ENCODE peak calls at places on chromosomes 11 and 22, in ten cellular contexts. One of them, this sample, is unnamed.

GRCh38 chr22:49296561-49296960 is 531.1 kb downstream of the BRD1 start:
- DNase-seq in smooth muscle cell of the brain vasculature: no peak
- DNase-seq in NCI-H187: no peak
- DNase-seq in NCI-H774: no peak
- DNase-seq in ovary: no peak
- DNase-seq in cerebellar nuclear complex: no peak
- DNase-seq in iris pigment epithelial cell: no peak
- DNase-seq in left ventricle myocardium inferior: no peak
- DNase-seq in pancreas: no peak
- DNase-seq in stimulated activated CD4-positive, alpha-beta T cell treated with anti-CD3 and anti-CD28 coated beads, Interleukin-15, amount 100 ng/mL, for 1 hour: no peak
- DNase-seq in this sample: no peak

GRCh38 chr11:131488208-131488607 is 117.8 kb downstream of the NTM start:
- DNase-seq in left ventricle myocardium inferior: no peak
- DNase-seq in NCI-H187: no peak
- DNase-seq in cerebellar nuclear complex: no peak
- DNase-seq in pancreas: no peak
- DNase-seq in stimulated activated CD4-positive, alpha-beta T cell treated with anti-CD3 and anti-CD28 coated beads, Interleukin-15, amount 100 ng/mL, for 1 hour: no peak
- DNase-seq in ovary: no peak
- DNase-seq in NCI-H774: no peak
- DNase-seq in smooth muscle cell of the brain vasculature: no peak
- DNase-seq in iris pigment epithelial cell: no peak
- DNase-seq in this sample: no peak

GRCh38 chr22:17091851-17092250 is 7.1 kb downstream of the IL17RA start:
- DNase-seq in left ventricle myocardium inferior: no peak
- DNase-seq in pancreas: no peak
- DNase-seq in cerebellar nuclear complex: no peak
- DNase-seq in iris pigment epithelial cell: no peak
- DNase-seq in NCI-H187: no peak
- DNase-seq in stimulated activated CD4-positive, alpha-beta T cell treated with anti-CD3 and anti-CD28 coated beads, Interleukin-15, amount 100 ng/mL, for 1 hour: no peak
- DNase-seq in NCI-H774: no peak
- DNase-seq in smooth muscle cell of the brain vasculature: no peak
- DNase-seq in ovary: no peak
- DNase-seq in this sample: no peak

GRCh38 chr11:70107756-70108155 is 29.6 kb downstream of the ANO1 start:
- DNase-seq in NCI-H774: no peak
- DNase-seq in NCI-H187: no peak
- DNase-seq in stimulated activated CD4-positive, alpha-beta T cell treated with anti-CD3 and anti-CD28 coated beads, Interleukin-15, amount 100 ng/mL, for 1 hour: no peak
- DNase-seq in left ventricle myocardium inferior: no peak
- DNase-seq in smooth muscle cell of the brain vasculature: no peak
- DNase-seq in cerebellar nuclear complex: no peak
- DNase-seq in pancreas: no peak
- DNase-seq in iris pigment epithelial cell: no peak
- DNase-seq in ovary: no peak
- DNase-seq in this sample: no peak

GRCh38 chr11:43735931-43736330 is 55.4 kb downstream of the HSD17B12 start:
- DNase-seq in left ventricle myocardium inferior: no peak
- DNase-seq in iris pigment epithelial cell: no peak
- DNase-seq in stimulated activated CD4-positive, alpha-beta T cell treated with anti-CD3 and anti-CD28 coated beads, Interleukin-15, amount 100 ng/mL, for 1 hour: no peak
- DNase-seq in pancreas: no peak
- DNase-seq in NCI-H187: no peak
- DNase-seq in ovary: no peak
- DNase-seq in smooth muscle cell of the brain vasculature: no peak
- DNase-seq in cerebellar nuclear complex: no peak
- DNase-seq in NCI-H774: no peak
- DNase-seq in this sample: no peak

GRCh38 chr11:119352857-119353260 is 6.4 kb upstream of the MFRP start:
- DNase-seq in smooth muscle cell of the brain vasculature: no peak
- DNase-seq in iris pigment epithelial cell: no peak
- DNase-seq in pancreas: peak
- DNase-seq in cerebellar nuclear complex: no peak
- DNase-seq in left ventricle myocardium inferior: no peak
- DNase-seq in ovary: peak
- DNase-seq in NCI-H774: peak
- DNase-seq in NCI-H187: peak
- DNase-seq in stimulated activated CD4-positive, alpha-beta T cell treated with anti-CD3 and anti-CD28 coated beads, Interleukin-15, amount 100 ng/mL, for 1 hour: no peak
- DNase-seq in this sample: peak

GRCh38 chr11:7531011-7531410 is 17.2 kb downstream of the PPFIBP2 start:
- DNase-seq in NCI-H774: no peak
- DNase-seq in left ventricle myocardium inferior: no peak
- DNase-seq in smooth muscle cell of the brain vasculature: no peak
- DNase-seq in NCI-H187: no peak
- DNase-seq in ovary: no peak
- DNase-seq in pancreas: no peak
- DNase-seq in stimulated activated CD4-positive, alpha-beta T cell treated with anti-CD3 and anti-CD28 coated beads, Interleukin-15, amount 100 ng/mL, for 1 hour: no peak
- DNase-seq in iris pigment epithelial cell: no peak
- DNase-seq in cerebellar nuclear complex: no peak
- DNase-seq in this sample: no peak

GRCh38 chr22:41380993-41381328 is 781 bp upstream of the TEF start:
- DNase-seq in stimulated activated CD4-positive, alpha-beta T cell treated with anti-CD3 and anti-CD28 coated beads, Interleukin-15, amount 100 ng/mL, for 1 hour: no peak
- DNase-seq in iris pigment epithelial cell: peak
- DNase-seq in left ventricle myocardium inferior: no peak
- DNase-seq in pancreas: peak
- DNase-seq in cerebellar nuclear complex: no peak
- DNase-seq in NCI-H774: no peak
- DNase-seq in ovary: no peak
- DNase-seq in smooth muscle cell of the brain vasculature: no peak
- DNase-seq in NCI-H187: no peak
- DNase-seq in this sample: peak

GRCh38 chr11:15688351-15688792 is 573.6 kb downstream of the INSC start:
- DNase-seq in smooth muscle cell of the brain vasculature: no peak
- DNase-seq in iris pigment epithelial cell: peak
- DNase-seq in NCI-H187: no peak
- DNase-seq in pancreas: no peak
- DNase-seq in left ventricle myocardium inferior: peak
- DNase-seq in stimulated activated CD4-positive, alpha-beta T cell treated with anti-CD3 and anti-CD28 coated beads, Interleukin-15, amount 100 ng/mL, for 1 hour: no peak
- DNase-seq in ovary: no peak
- DNase-seq in cerebellar nuclear complex: no peak
- DNase-seq in NCI-H774: no peak
- DNase-seq in this sample: no peak

GRCh38 chr11:117730256-117730800 is 66.7 kb downstream of the DSCAML1 start:
- DNase-seq in smooth muscle cell of the brain vasculature: no peak
- DNase-seq in stimulated activated CD4-positive, alpha-beta T cell treated with anti-CD3 and anti-CD28 coated beads, Interleukin-15, amount 100 ng/mL, for 1 hour: no peak
- DNase-seq in cerebellar nuclear complex: no peak
- DNase-seq in NCI-H187: no peak
- DNase-seq in iris pigment epithelial cell: no peak
- DNase-seq in NCI-H774: no peak
- DNase-seq in pancreas: no peak
- DNase-seq in ovary: no peak
- DNase-seq in left ventricle myocardium inferior: no peak
- DNase-seq in this sample: no peak

GRCh38 chr22:50114221-50114981 is 24.6 kb downstream of the MOV10L1 start:
- DNase-seq in stimulated activated CD4-positive, alpha-beta T cell treated with anti-CD3 and anti-CD28 coated beads, Interleukin-15, amount 100 ng/mL, for 1 hour: no peak
- DNase-seq in NCI-H774: no peak
- DNase-seq in iris pigment epithelial cell: peak
- DNase-seq in smooth muscle cell of the brain vasculature: no peak
- DNase-seq in cerebellar nuclear complex: no peak
- DNase-seq in ovary: peak
- DNase-seq in pancreas: no peak
- DNase-seq in NCI-H187: peak
- DNase-seq in left ventricle myocardium inferior: no peak
- DNase-seq in this sample: peak

GRCh38 chr11:110490886-110491285 is 61.1 kb downstream of the FDX1 start:
- DNase-seq in stimulated activated CD4-positive, alpha-beta T cell treated with anti-CD3 and anti-CD28 coated beads, Interleukin-15, amount 100 ng/mL, for 1 hour: no peak
- DNase-seq in pancreas: no peak
- DNase-seq in ovary: no peak
- DNase-seq in iris pigment epithelial cell: peak
- DNase-seq in cerebellar nuclear complex: no peak
- DNase-seq in smooth muscle cell of the brain vasculature: no peak
- DNase-seq in NCI-H187: no peak
- DNase-seq in NCI-H774: no peak
- DNase-seq in left ventricle myocardium inferior: no peak
- DNase-seq in this sample: no peak

GRCh38 chr22:24945430-24945829 is 1.1 kb downstream of the LHFPL7 start:
- DNase-seq in ovary: no peak
- DNase-seq in iris pigment epithelial cell: no peak
- DNase-seq in stimulated activated CD4-positive, alpha-beta T cell treated with anti-CD3 and anti-CD28 coated beads, Interleukin-15, amount 100 ng/mL, for 1 hour: no peak
- DNase-seq in cerebellar nuclear complex: no peak
- DNase-seq in smooth muscle cell of the brain vasculature: no peak
- DNase-seq in NCI-H774: no peak
- DNase-seq in NCI-H187: no peak
- DNase-seq in pancreas: no peak
- DNase-seq in left ventricle myocardium inferior: no peak
- DNase-seq in this sample: no peak

GRCh38 chr11:119263352-119263940 is 53.5 kb downstream of the MCAM start:
- DNase-seq in NCI-H187: no peak
- DNase-seq in NCI-H774: no peak
- DNase-seq in stimulated activated CD4-positive, alpha-beta T cell treated with anti-CD3 and anti-CD28 coated beads, Interleukin-15, amount 100 ng/mL, for 1 hour: no peak
- DNase-seq in smooth muscle cell of the brain vasculature: no peak
- DNase-seq in iris pigment epithelial cell: peak
- DNase-seq in pancreas: no peak
- DNase-seq in cerebellar nuclear complex: no peak
- DNase-seq in ovary: no peak
- DNase-seq in left ventricle myocardium inferior: no peak
- DNase-seq in this sample: peak

GRCh38 chr11:117374316-117374715 is 46.7 kb downstream of the CEP164 start:
- DNase-seq in stimulated activated CD4-positive, alpha-beta T cell treated with anti-CD3 and anti-CD28 coated beads, Interleukin-15, amount 100 ng/mL, for 1 hour: no peak
- DNase-seq in smooth muscle cell of the brain vasculature: no peak
- DNase-seq in pancreas: no peak
- DNase-seq in NCI-H187: no peak
- DNase-seq in cerebellar nuclear complex: no peak
- DNase-seq in iris pigment epithelial cell: no peak
- DNase-seq in NCI-H774: no peak
- DNase-seq in ovary: no peak
- DNase-seq in left ventricle myocardium inferior: no peak
- DNase-seq in this sample: no peak

GRCh38 chr11:69425444-69425843 is 56.0 kb upstream of the LINC01488 start:
- DNase-seq in ovary: no peak
- DNase-seq in iris pigment epithelial cell: no peak
- DNase-seq in pancreas: no peak
- DNase-seq in stimulated activated CD4-positive, alpha-beta T cell treated with anti-CD3 and anti-CD28 coated beads, Interleukin-15, amount 100 ng/mL, for 1 hour: no peak
- DNase-seq in left ventricle myocardium inferior: no peak
- DNase-seq in smooth muscle cell of the brain vasculature: no peak
- DNase-seq in NCI-H774: no peak
- DNase-seq in NCI-H187: no peak
- DNase-seq in cerebellar nuclear complex: no peak
- DNase-seq in this sample: no peak

GRCh38 chr11:120192831-120193625 is 17.8 kb upstream of the OAF start:
- DNase-seq in NCI-H187: no peak
- DNase-seq in iris pigment epithelial cell: no peak
- DNase-seq in smooth muscle cell of the brain vasculature: no peak
- DNase-seq in ovary: peak
- DNase-seq in cerebellar nuclear complex: no peak
- DNase-seq in pancreas: no peak
- DNase-seq in NCI-H774: no peak
- DNase-seq in left ventricle myocardium inferior: no peak
- DNase-seq in stimulated activated CD4-positive, alpha-beta T cell treated with anti-CD3 and anti-CD28 coated beads, Interleukin-15, amount 100 ng/mL, for 1 hour: no peak
- DNase-seq in this sample: no peak

GRCh38 chr11:57460017-57460755 is at the start of gene RTN4RL2:
- DNase-seq in NCI-H774: peak
- DNase-seq in stimulated activated CD4-positive, alpha-beta T cell treated with anti-CD3 and anti-CD28 coated beads, Interleukin-15, amount 100 ng/mL, for 1 hour: no peak
- DNase-seq in NCI-H187: peak
- DNase-seq in pancreas: peak
- DNase-seq in cerebellar nuclear complex: no peak
- DNase-seq in left ventricle myocardium inferior: peak
- DNase-seq in iris pigment epithelial cell: peak
- DNase-seq in ovary: no peak
- DNase-seq in smooth muscle cell of the brain vasculature: no peak
- DNase-seq in this sample: peak

GRCh38 chr22:29212738-29213137 is 7.0 kb downstream of the EMID1 start:
- DNase-seq in stimulated activated CD4-positive, alpha-beta T cell treated with anti-CD3 and anti-CD28 coated beads, Interleukin-15, amount 100 ng/mL, for 1 hour: no peak
- DNase-seq in smooth muscle cell of the brain vasculature: no peak
- DNase-seq in NCI-H774: no peak
- DNase-seq in left ventricle myocardium inferior: no peak
- DNase-seq in ovary: no peak
- DNase-seq in NCI-H187: no peak
- DNase-seq in iris pigment epithelial cell: no peak
- DNase-seq in pancreas: no peak
- DNase-seq in cerebellar nuclear complex: peak
- DNase-seq in this sample: no peak

GRCh38 chr22:47036352-47036751 is 273.9 kb downstream of the TBC1D22A start:
- DNase-seq in pancreas: no peak
- DNase-seq in ovary: no peak
- DNase-seq in NCI-H187: no peak
- DNase-seq in iris pigment epithelial cell: no peak
- DNase-seq in cerebellar nuclear complex: no peak
- DNase-seq in stimulated activated CD4-positive, alpha-beta T cell treated with anti-CD3 and anti-CD28 coated beads, Interleukin-15, amount 100 ng/mL, for 1 hour: no peak
- DNase-seq in smooth muscle cell of the brain vasculature: no peak
- DNase-seq in left ventricle myocardium inferior: no peak
- DNase-seq in NCI-H774: no peak
- DNase-seq in this sample: no peak

GRCh38 chr11:93572171-93572570 is 29.0 kb upstream of the SMCO4 start:
- DNase-seq in pancreas: no peak
- DNase-seq in cerebellar nuclear complex: no peak
- DNase-seq in ovary: no peak
- DNase-seq in stimulated activated CD4-positive, alpha-beta T cell treated with anti-CD3 and anti-CD28 coated beads, Interleukin-15, amount 100 ng/mL, for 1 hour: no peak
- DNase-seq in left ventricle myocardium inferior: no peak
- DNase-seq in NCI-H774: no peak
- DNase-seq in NCI-H187: no peak
- DNase-seq in smooth muscle cell of the brain vasculature: no peak
- DNase-seq in iris pigment epithelial cell: no peak
- DNase-seq in this sample: no peak

GRCh38 chr11:128874406-128874805 is 7.3 kb upstream of the KCNJ1 start:
- DNase-seq in stimulated activated CD4-positive, alpha-beta T cell treated with anti-CD3 and anti-CD28 coated beads, Interleukin-15, amount 100 ng/mL, for 1 hour: no peak
- DNase-seq in cerebellar nuclear complex: no peak
- DNase-seq in ovary: no peak
- DNase-seq in iris pigment epithelial cell: peak
- DNase-seq in left ventricle myocardium inferior: no peak
- DNase-seq in NCI-H774: no peak
- DNase-seq in NCI-H187: no peak
- DNase-seq in pancreas: no peak
- DNase-seq in smooth muscle cell of the brain vasculature: no peak
- DNase-seq in this sample: no peak

GRCh38 chr11:73019448-73019847 is 122.7 kb downstream of the FCHSD2 start:
- DNase-seq in NCI-H774: no peak
- DNase-seq in iris pigment epithelial cell: no peak
- DNase-seq in cerebellar nuclear complex: no peak
- DNase-seq in pancreas: no peak
- DNase-seq in ovary: no peak
- DNase-seq in NCI-H187: no peak
- DNase-seq in smooth muscle cell of the brain vasculature: no peak
- DNase-seq in stimulated activated CD4-positive, alpha-beta T cell treated with anti-CD3 and anti-CD28 coated beads, Interleukin-15, amount 100 ng/mL, for 1 hour: no peak
- DNase-seq in left ventricle myocardium inferior: no peak
- DNase-seq in this sample: no peak

GRCh38 chr11:8352090-8352489 is 88.4 kb upstream of the LMO1 start:
- DNase-seq in smooth muscle cell of the brain vasculature: no peak
- DNase-seq in ovary: no peak
- DNase-seq in NCI-H774: no peak
- DNase-seq in NCI-H187: no peak
- DNase-seq in cerebellar nuclear complex: no peak
- DNase-seq in left ventricle myocardium inferior: no peak
- DNase-seq in iris pigment epithelial cell: no peak
- DNase-seq in pancreas: no peak
- DNase-seq in stimulated activated CD4-positive, alpha-beta T cell treated with anti-CD3 and anti-CD28 coated beads, Interleukin-15, amount 100 ng/mL, for 1 hour: no peak
- DNase-seq in this sample: no peak

GRCh38 chr11:134037093-134037908 is 31.6 kb upstream of the JAM3 start:
- DNase-seq in NCI-H187: peak
- DNase-seq in left ventricle myocardium inferior: peak
- DNase-seq in pancreas: peak
- DNase-seq in NCI-H774: peak
- DNase-seq in ovary: peak
- DNase-seq in iris pigment epithelial cell: peak
- DNase-seq in cerebellar nuclear complex: no peak
- DNase-seq in smooth muscle cell of the brain vasculature: peak
- DNase-seq in stimulated activated CD4-positive, alpha-beta T cell treated with anti-CD3 and anti-CD28 coated beads, Interleukin-15, amount 100 ng/mL, for 1 hour: peak
- DNase-seq in this sample: peak

This sample was measured in dermis blood vessel endothelial cell.